ENCODE peak calls at places on chromosomes 6 and 20, in seven cellular contexts. K is IMR-90, S is endothelial cell of umbilical vein, W is uterus, N is stomach, B is heart left ventricle, L is Peyer's patch. J is an unnamed sample. For H3K4me1, the result is how much of the 10 kb centered on the place peaks cover.

GRCh38 chr6:156919370-156919769 is 142.2 kb downstream of the ARID1B start:
- DNase-seq in K (no peak), B (no peak), L (no peak), W (no peak), S (no peak), N (no peak), J (no peak)

GRCh38 chr20:34055290-34055689 is 56.8 kb downstream of the EIF2S2 start:
- DNase-seq in L (no peak), S (peak), N (no peak), W (no peak), K (no peak), B (no peak), J (no peak)

GRCh38 chr6:157635388-157636244 is 187.4 kb upstream of the SNX9 start:
- DNase-seq in S (no peak), K (no peak), L (no peak), W (peak), B (no peak), N (no peak), J (no peak)

GRCh38 chr6:84779380-84779779 is 15.0 kb upstream of the TBX18 start:
- DNase-seq in S (no peak), L (no peak), B (no peak), W (no peak), K (no peak), N (no peak), J (no peak)

GRCh38 chr6:36131517-36132220 is 1.4 kb downstream of the MAPK13 start:
- DNase-seq in S (peak), K (peak), N (peak), B (no peak), L (peak), W (peak), J (no peak)

GRCh38 chr20:57190536-57191265 is 75.7 kb downstream of the BMP7 start:
- DNase-seq in S (no peak), B (no peak), L (no peak), W (no peak), N (no peak), K (peak), J (no peak)

GRCh38 chr6:110270166-110270565 is 88.0 kb downstream of the METTL24 start:
- DNase-seq in S (no peak), W (no peak), N (no peak), B (no peak), K (peak), L (no peak), J (no peak)

GRCh38 chr6:139172151-139172550 is 37.3 kb downstream of the HECA start:
- DNase-seq in L (no peak), B (no peak), W (no peak), S (no peak), K (no peak), N (no peak), J (no peak)

GRCh38 chr20:31523361-31524283 is 9.4 kb downstream of the HM13 start:
- DNase-seq in B (peak), N (no peak), S (peak), K (peak), W (no peak), L (no peak), J (no peak)

GRCh38 chr6:41053056-41053455 is at the start of gene APOBEC2:
- DNase-seq in B (peak), S (no peak), N (no peak), W (no peak), L (no peak), K (no peak), J (peak)

GRCh38 chr6:106773482-106773881 is 144.1 kb downstream of the QRSL1 start:
- DNase-seq in N (peak), W (no peak), B (no peak), S (no peak), K (no peak), L (no peak), J (no peak)

GRCh38 chr6:168177492-168177891 is 98.5 kb upstream of the FRMD1 start:
- DNase-seq in S (no peak), N (no peak), B (no peak), W (no peak), K (no peak), L (peak), J (no peak)

GRCh38 chr6:169950558-169950957 is 199.1 kb downstream of the ERMARD start:
- DNase-seq in N (peak), S (no peak), K (no peak), W (no peak), B (no peak), L (peak), J (no peak)

GRCh38 chr6:41599015-41599835 is 39.0 kb upstream of the MDFI start:
- DNase-seq in S (no peak), B (peak), N (peak), W (no peak), K (no peak), L (no peak), J (no peak)

GRCh38 chr6:25017486-25017885 is 81.7 kb upstream of the RIPOR2 start:
- DNase-seq in S (no peak), W (no peak), L (no peak), B (no peak), K (no peak), N (no peak), J (no peak)

GRCh38 chr6:56953597-56954388 is 1.1 kb upstream of the BEND6 start:
- DNase-seq in B (no peak), K (no peak), W (no peak), S (peak), N (no peak), L (no peak), J (no peak)

GRCh38 chr20:40966103-40966502 is 62.5 kb upstream of the TOP1 start:
- DNase-seq in B (no peak), S (no peak), K (no peak), W (no peak), N (peak), L (peak), J (no peak)

GRCh38 chr6:140671926-140672325 is 1297.5 kb upstream of the CITED2 start:
- DNase-seq in B (no peak), W (no peak), K (no peak), N (no peak), S (peak), L (no peak), J (no peak)

GRCh38 chr6:63307581-63308246 is 12.1 kb downstream of the LGSN start:
- DNase-seq in N (no peak), B (no peak), K (peak), W (no peak), L (no peak), S (peak), J (no peak)

GRCh38 chr6:17988422-17988944 is 1.0 kb upstream of the KIF13A start:
- DNase-seq in K (no peak), N (no peak), L (no peak), S (no peak), B (no peak), W (no peak), J (no peak)

GRCh38 chr6:47336334-47336733 is 26.6 kb upstream of the TNFRSF21 start:
- DNase-seq in K (no peak), N (no peak), S (no peak), W (no peak), B (no peak), L (no peak), J (no peak)

GRCh38 chr6:70413114-70413828 is at the start of gene FAM135A:
- DNase-seq in W (peak), L (peak), K (peak), S (peak), B (peak), N (peak), J (peak)

GRCh38 chr20:31573555-31574295 is 31.4 kb upstream of the ID1 start:
- DNase-seq in K (no peak), B (no peak), N (no peak), L (no peak), W (no peak), S (peak), J (no peak)

GRCh38 chr6:129767776-129768490 is 58.0 kb upstream of the ARHGAP18 start:
- DNase-seq in W (no peak), K (peak), N (no peak), B (no peak), S (no peak), L (no peak), J (no peak)

GRCh38 chr6:100808638-100809275 is 72.4 kb downstream of the ASCC3 start:
- DNase-seq in W (no peak), B (no peak), S (no peak), N (no peak), K (peak), L (no peak), J (no peak)

GRCh38 chr6:52149949-52150348 is 36.2 kb upstream of the IL17A start:
- DNase-seq in L (no peak), W (no peak), N (no peak), S (no peak), K (no peak), B (no peak), J (no peak)

DNA sequence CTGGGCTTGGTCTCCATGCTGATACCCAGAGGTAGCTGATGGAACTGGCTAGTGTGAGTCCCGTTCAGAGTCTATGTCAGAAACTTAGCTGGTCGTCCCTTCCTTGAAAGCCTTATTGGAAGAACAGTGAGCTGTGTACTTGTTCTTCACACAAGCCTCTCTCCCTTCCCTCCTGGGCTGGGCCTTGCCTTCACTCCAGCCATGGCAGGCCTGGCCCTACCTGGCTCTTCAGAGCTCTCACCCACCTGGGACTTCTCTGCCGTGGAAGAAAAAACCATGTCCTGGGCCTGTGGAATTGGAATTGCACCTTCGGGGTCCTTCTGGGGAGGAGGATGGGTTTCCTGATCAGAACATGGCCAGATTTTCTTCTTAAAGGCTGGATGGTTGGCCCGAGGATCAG is 20.3 kb upstream of the ZNF831 start:
- DNase-seq in W (no peak), K (no peak), L (no peak), B (no peak), N (no peak), S (no peak), J (no peak)
- H3K4me1 ChIP-seq in W (under half), K (under half), L (under half), B (under half), N (under half), S (under half), J (under half)

GRCh38 chr20:19757973-19758887 is at the start of gene RIN2:
- DNase-seq in B (peak), S (peak), W (peak), K (peak), L (peak), N (peak), J (peak)
- TF ChIP-seq POLR2A in B (no peak), S (no peak), W (peak), K (no peak), L (peak), N (no peak), J (peak)

DNA sequence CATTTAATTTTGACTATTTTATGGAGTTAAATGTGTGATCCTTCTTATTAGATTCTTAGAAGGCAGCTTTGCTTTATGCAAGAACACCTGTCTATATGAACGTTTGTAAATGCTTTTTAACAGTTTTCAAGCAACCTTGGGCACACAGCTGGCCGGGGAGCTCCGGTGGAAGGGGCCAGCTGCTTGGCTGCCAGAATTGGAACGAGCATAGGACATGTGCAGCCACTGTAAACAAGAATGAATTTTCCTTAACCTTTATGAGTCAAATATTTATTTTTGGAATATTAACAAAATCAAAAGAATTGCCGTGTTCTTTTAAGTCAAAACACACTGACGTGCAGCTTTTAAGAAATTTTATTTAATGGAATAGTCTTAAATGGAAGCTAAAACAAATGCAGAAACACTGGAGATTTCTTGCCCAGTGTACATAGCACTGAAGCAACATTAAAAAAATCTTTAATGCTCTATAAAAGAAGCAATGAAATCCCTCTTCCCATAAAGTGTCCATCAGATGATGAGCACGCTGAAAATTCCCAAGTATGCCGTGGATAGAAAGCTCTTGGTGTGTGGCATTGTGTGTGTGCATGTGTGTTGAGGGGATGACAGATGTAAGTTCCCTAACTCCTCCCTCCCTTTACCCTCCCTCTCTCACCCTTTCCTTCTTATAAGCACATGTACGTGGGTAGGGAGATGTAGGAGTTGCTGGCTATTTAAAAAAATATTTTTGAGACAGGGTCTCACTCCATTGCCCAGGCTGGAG is 208.9 kb upstream of the EXOC2 start:
- DNase-seq in B (no peak), N (peak), W (no peak), K (no peak), L (no peak), S (no peak), J (no peak)
- H3K4me3 ChIP-seq in B (no peak), N (no peak), W (no peak), K (no peak), L (no peak), S (no peak), J (no peak)

DNA sequence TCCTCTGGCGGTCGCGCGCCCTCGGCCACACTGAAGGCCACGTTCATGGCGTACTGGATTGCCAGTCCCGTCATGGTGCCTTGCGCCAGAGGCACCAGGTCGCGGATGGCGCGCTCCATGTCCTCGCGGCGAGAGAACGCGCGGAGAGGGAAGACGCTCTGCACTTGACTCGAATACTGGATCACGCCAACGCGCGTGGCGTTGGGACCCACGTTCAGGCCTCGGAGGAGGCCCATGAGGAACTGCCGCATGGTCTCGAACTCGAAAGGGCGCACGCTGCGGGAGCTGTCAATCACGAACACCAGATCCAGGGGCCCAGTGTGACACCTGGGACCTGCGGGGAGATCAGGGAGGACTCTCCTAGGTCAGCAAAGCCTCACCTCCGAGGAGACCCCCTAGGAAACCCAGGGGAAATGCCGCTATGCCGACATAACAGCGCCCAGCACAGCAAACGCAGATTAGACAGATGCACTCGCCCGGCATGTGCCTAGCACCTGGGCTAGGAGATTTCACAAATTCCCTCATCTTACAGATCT is 2.1 kb upstream of the RBPJL start:
- DNase-seq in W (no peak), S (no peak), L (no peak), N (no peak), B (no peak), K (no peak), J (no peak)
- H3K4me1 ChIP-seq in W (under half), S (under half), L (under half), N (under half), B (under half), K (under half), J (under half)

GRCh38 chr6:15038013-15038791 is 207.7 kb upstream of the JARID2 start:
- DNase-seq in N (no peak), S (no peak), L (no peak), B (no peak), W (no peak), K (no peak), J (peak)

GRCh38 chr6:15033850-15034203 is 212.0 kb upstream of the JARID2 start:
- DNase-seq in S (no peak), L (no peak), N (no peak), B (no peak), K (no peak), W (no peak), J (no peak)

GRCh38 chr6:15037253-15037652 is 208.6 kb upstream of the JARID2 start:
- DNase-seq in B (no peak), L (no peak), W (no peak), N (no peak), S (no peak), K (no peak), J (no peak)

GRCh38 chr6:15039136-15039535 is 206.7 kb upstream of the JARID2 start:
- DNase-seq in W (no peak), K (no peak), N (no peak), L (no peak), S (no peak), B (no peak), J (no peak)

GRCh38 chr6:15036690-15037245 is 209.1 kb upstream of the JARID2 start:
- DNase-seq in W (peak), B (peak), L (peak), N (peak), S (no peak), K (no peak), J (peak)
- TF ChIP-seq POLR2A in W (no peak), B (no peak), L (peak), N (no peak), S (no peak), K (no peak), J (peak)

GRCh38 chr6:4281341-4282293 is 146.2 kb upstream of the ECI2 start:
- DNase-seq in W (peak), L (peak), S (peak), B (peak), K (peak), N (peak), J (peak)
- H3K4me3 ChIP-seq in W (peak), L (peak), S (peak), B (peak), K (peak), N (peak), J (peak)

DNA sequence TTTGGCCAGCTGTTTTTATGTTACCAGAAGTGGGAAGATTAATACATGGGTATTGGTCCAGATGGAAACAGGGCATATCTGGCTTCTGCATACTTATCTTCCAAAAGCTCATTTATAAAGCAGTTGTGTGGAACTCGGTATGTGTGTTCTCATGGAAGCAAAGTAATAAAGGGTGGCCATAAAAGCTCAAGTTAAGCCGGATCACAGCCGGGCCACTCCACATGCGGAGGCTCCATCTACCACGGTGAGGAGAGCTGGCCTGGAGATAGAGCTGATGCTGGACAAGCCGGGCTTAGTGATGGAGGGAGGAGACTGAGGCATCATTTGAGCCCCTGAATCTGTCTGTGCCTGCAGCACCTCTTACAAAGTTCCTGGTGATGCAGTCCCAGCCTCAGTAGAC is 38.6 kb upstream of the KIF16B start:
- DNase-seq in N (no peak), K (no peak), S (no peak), W (no peak), L (no peak), B (no peak), J (no peak)
- H3K4me1 ChIP-seq in N (under half), K (under half), S (under half), W (under half), L (under half), B (under half), J (under half)

DNA sequence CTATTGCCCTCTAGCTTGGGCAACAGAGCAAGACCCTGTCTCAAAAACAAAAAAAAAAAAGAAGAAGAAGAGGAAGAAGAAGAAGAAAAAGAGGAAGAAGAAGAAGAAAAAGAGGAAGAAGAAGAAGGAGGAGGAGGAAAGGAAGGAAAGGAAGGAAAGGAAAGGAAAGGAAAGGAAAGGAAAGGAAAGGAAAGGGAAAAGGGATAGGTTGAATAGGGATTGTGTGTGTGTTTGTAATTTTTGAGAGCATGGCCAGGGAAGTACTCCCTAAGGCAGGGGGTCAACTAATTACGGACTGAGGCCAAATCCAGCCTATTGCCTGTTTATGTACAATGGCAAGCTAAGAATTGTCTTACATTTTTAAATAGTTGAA is 43.1 kb upstream of the ZNF217 start:
- DNase-seq in S (no peak), K (no peak), B (no peak), W (no peak), N (no peak), L (no peak), J (no peak)
- TF ChIP-seq POLR2A in S (no peak), K (no peak), B (no peak), W (no peak), N (no peak), L (no peak), J (no peak)

DNA sequence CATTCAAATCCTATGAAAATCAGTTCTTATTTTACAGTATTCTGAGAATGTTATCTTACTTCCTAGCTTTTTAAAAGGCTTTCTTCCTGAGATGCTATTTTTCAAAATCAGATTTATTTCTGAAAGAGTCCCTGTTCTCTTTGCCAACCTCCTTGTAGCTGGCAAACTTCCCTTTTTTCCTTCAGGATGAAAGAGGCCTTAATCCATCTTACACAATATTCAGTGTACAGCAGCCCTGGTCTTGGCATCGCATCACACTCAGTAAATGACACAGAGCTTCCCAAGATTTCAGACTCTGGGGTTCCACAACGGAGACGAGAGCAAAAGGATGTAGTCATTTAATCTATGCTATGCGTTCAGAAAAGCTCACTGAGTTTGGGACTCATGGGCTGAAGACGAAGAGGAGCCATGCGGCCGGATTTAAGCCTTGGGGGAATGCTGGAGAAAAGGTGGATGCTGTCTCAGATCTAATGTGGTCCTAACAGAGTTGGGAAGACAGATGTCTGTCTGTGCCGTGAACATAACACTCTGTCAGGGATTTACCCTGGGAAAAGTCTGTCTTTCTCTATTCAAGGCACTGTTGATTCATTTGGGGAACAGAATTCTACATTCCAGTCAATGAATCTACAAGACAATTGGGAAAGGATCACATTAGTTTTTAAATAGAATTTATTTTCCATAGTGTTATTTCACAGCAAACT is 616.4 kb upstream of the AGPAT4 start:
- DNase-seq in B (no peak), L (no peak), S (no peak), W (no peak), N (no peak), K (no peak), J (no peak)
- H3K4me3 ChIP-seq in B (no peak), L (no peak), S (no peak), W (no peak), N (no peak), K (no peak), J (no peak)